ENCODE peak calls at places on chromosomes 3 and 15, in five cellular contexts. One of them, this sample, is unnamed.

GRCh38 chr3:177224406-177224805 is 27.1 kb upstream of the TBL1XR1 start:
- DNase-seq in activated T-cell treated with anti-CD3 and anti-CD28 coated beads, Interleukin-2, amount 50 U/mL, for 72 hours: no peak
- DNase-seq in fibroblast of lung: no peak
- DNase-seq in IMR-90: no peak
- DNase-seq in type B pancreatic cell: no peak
- DNase-seq in this sample: no peak

GRCh38 chr3:4495294-4496110 is 2.4 kb downstream of the ITPR1 start:
- DNase-seq in activated T-cell treated with anti-CD3 and anti-CD28 coated beads, Interleukin-2, amount 50 U/mL, for 72 hours: no peak
- DNase-seq in type B pancreatic cell: no peak
- DNase-seq in fibroblast of lung: peak; percentile 50
- DNase-seq in IMR-90: no peak
- DNase-seq in this sample: no peak

GRCh38 chr3:168044049-168044448 is 51.7 kb downstream of the GOLIM4 start:
- DNase-seq in IMR-90: no peak
- DNase-seq in activated T-cell treated with anti-CD3 and anti-CD28 coated beads, Interleukin-2, amount 50 U/mL, for 72 hours: no peak
- DNase-seq in type B pancreatic cell: no peak
- DNase-seq in fibroblast of lung: no peak
- DNase-seq in this sample: no peak

GRCh38 chr3:120623719-120624093 is 27.6 kb downstream of the NDUFB4 start:
- DNase-seq in fibroblast of lung: no peak
- DNase-seq in type B pancreatic cell: no peak
- DNase-seq in IMR-90: no peak
- DNase-seq in activated T-cell treated with anti-CD3 and anti-CD28 coated beads, Interleukin-2, amount 50 U/mL, for 72 hours: no peak
- DNase-seq in this sample: no peak

GRCh38 chr3:182861345-182861744 is 68.0 kb downstream of the ATP11B start:
- DNase-seq in IMR-90: peak; percentile 23
- DNase-seq in activated T-cell treated with anti-CD3 and anti-CD28 coated beads, Interleukin-2, amount 50 U/mL, for 72 hours: no peak
- DNase-seq in fibroblast of lung: no peak
- DNase-seq in type B pancreatic cell: no peak
- DNase-seq in this sample: no peak

GRCh38 chr3:113626513-113627371 is 69.7 kb downstream of the USF3 start:
- DNase-seq in type B pancreatic cell: no peak
- DNase-seq in fibroblast of lung: peak; percentile 74
- DNase-seq in activated T-cell treated with anti-CD3 and anti-CD28 coated beads, Interleukin-2, amount 50 U/mL, for 72 hours: peak; percentile 17
- DNase-seq in IMR-90: peak; percentile 58
- DNase-seq in this sample: peak; percentile 42

GRCh38 chr3:30665539-30665938 is 59.1 kb downstream of the TGFBR2 start:
- DNase-seq in type B pancreatic cell: no peak
- DNase-seq in IMR-90: no peak
- DNase-seq in activated T-cell treated with anti-CD3 and anti-CD28 coated beads, Interleukin-2, amount 50 U/mL, for 72 hours: no peak
- DNase-seq in fibroblast of lung: no peak
- DNase-seq in this sample: no peak

GRCh38 chr15:53752406-53752805 is 7.1 kb downstream of the WDR72 start:
- DNase-seq in fibroblast of lung: no peak
- DNase-seq in activated T-cell treated with anti-CD3 and anti-CD28 coated beads, Interleukin-2, amount 50 U/mL, for 72 hours: no peak
- DNase-seq in type B pancreatic cell: no peak
- DNase-seq in IMR-90: no peak
- DNase-seq in this sample: no peak

GRCh38 chr3:18828637-18829036 is 319.7 kb upstream of the KCNH8 start:
- DNase-seq in activated T-cell treated with anti-CD3 and anti-CD28 coated beads, Interleukin-2, amount 50 U/mL, for 72 hours: no peak
- DNase-seq in IMR-90: no peak
- DNase-seq in type B pancreatic cell: no peak
- DNase-seq in fibroblast of lung: no peak
- DNase-seq in this sample: no peak

GRCh38 chr15:100090411-100090810 is 251.4 kb downstream of the ADAMTS17 start:
- DNase-seq in fibroblast of lung: no peak
- DNase-seq in activated T-cell treated with anti-CD3 and anti-CD28 coated beads, Interleukin-2, amount 50 U/mL, for 72 hours: no peak
- DNase-seq in type B pancreatic cell: no peak
- DNase-seq in IMR-90: no peak
- DNase-seq in this sample: no peak

GRCh38 chr3:109364088-109364487 is 26.7 kb upstream of the DPPA4 start:
- DNase-seq in IMR-90: no peak
- DNase-seq in type B pancreatic cell: no peak
- DNase-seq in fibroblast of lung: no peak
- DNase-seq in activated T-cell treated with anti-CD3 and anti-CD28 coated beads, Interleukin-2, amount 50 U/mL, for 72 hours: no peak
- DNase-seq in this sample: no peak

GRCh38 chr3:38534180-38534579 is 38.0 kb downstream of the EXOG start:
- DNase-seq in IMR-90: no peak
- DNase-seq in activated T-cell treated with anti-CD3 and anti-CD28 coated beads, Interleukin-2, amount 50 U/mL, for 72 hours: no peak
- DNase-seq in fibroblast of lung: no peak
- DNase-seq in type B pancreatic cell: no peak
- DNase-seq in this sample: no peak

GRCh38 chr15:54277834-54278233 is 299.6 kb downstream of the UNC13C start:
- DNase-seq in activated T-cell treated with anti-CD3 and anti-CD28 coated beads, Interleukin-2, amount 50 U/mL, for 72 hours: no peak
- DNase-seq in type B pancreatic cell: no peak
- DNase-seq in fibroblast of lung: no peak
- DNase-seq in IMR-90: no peak
- DNase-seq in this sample: no peak

GRCh38 chr3:11077466-11077865 is 76.8 kb upstream of the HRH1 start:
- DNase-seq in fibroblast of lung: peak; percentile 61
- DNase-seq in activated T-cell treated with anti-CD3 and anti-CD28 coated beads, Interleukin-2, amount 50 U/mL, for 72 hours: no peak
- DNase-seq in IMR-90: peak; percentile 75
- DNase-seq in type B pancreatic cell: no peak
- DNase-seq in this sample: no peak

GRCh38 chr15:98524838-98525540 is 123.3 kb upstream of the IGF1R start:
- DNase-seq in type B pancreatic cell: no peak
- DNase-seq in fibroblast of lung: no peak
- DNase-seq in IMR-90: no peak
- DNase-seq in activated T-cell treated with anti-CD3 and anti-CD28 coated beads, Interleukin-2, amount 50 U/mL, for 72 hours: no peak
- DNase-seq in this sample: no peak

GRCh38 chr15:33292718-33293307 is 18.0 kb upstream of the RYR3 start:
- DNase-seq in activated T-cell treated with anti-CD3 and anti-CD28 coated beads, Interleukin-2, amount 50 U/mL, for 72 hours: peak; percentile 54
- DNase-seq in fibroblast of lung: peak; percentile 65
- DNase-seq in IMR-90: peak; percentile 53
- DNase-seq in type B pancreatic cell: no peak
- DNase-seq in this sample: peak; percentile 58

GRCh38 chr15:90143176-90143655 is 40.9 kb upstream of the IDH2 start:
- DNase-seq in type B pancreatic cell: peak; percentile 82
- DNase-seq in fibroblast of lung: peak; percentile 66
- DNase-seq in activated T-cell treated with anti-CD3 and anti-CD28 coated beads, Interleukin-2, amount 50 U/mL, for 72 hours: peak; percentile 85
- DNase-seq in IMR-90: peak; percentile 33
- DNase-seq in this sample: peak; percentile 34

GRCh38 chr3:74267583-74268184 is 346.8 kb downstream of the CNTN3 start:
- DNase-seq in activated T-cell treated with anti-CD3 and anti-CD28 coated beads, Interleukin-2, amount 50 U/mL, for 72 hours: peak; percentile 1
- DNase-seq in IMR-90: peak; percentile 63
- DNase-seq in type B pancreatic cell: no peak
- DNase-seq in fibroblast of lung: peak; percentile 81
- DNase-seq in this sample: peak; percentile 3

GRCh38 chr15:60074181-60074885 is 70.2 kb downstream of the FOXB1 start:
- DNase-seq in fibroblast of lung: no peak
- DNase-seq in type B pancreatic cell: no peak
- DNase-seq in IMR-90: peak; percentile 18
- DNase-seq in activated T-cell treated with anti-CD3 and anti-CD28 coated beads, Interleukin-2, amount 50 U/mL, for 72 hours: peak; percentile 6
- DNase-seq in this sample: no peak

GRCh38 chr3:139121513-139122220 is 77.0 kb upstream of the PRR23C start:
- DNase-seq in activated T-cell treated with anti-CD3 and anti-CD28 coated beads, Interleukin-2, amount 50 U/mL, for 72 hours: no peak
- DNase-seq in fibroblast of lung: peak; percentile 63
- DNase-seq in IMR-90: peak; percentile 73
- DNase-seq in type B pancreatic cell: no peak
- DNase-seq in this sample: no peak

GRCh38 chr3:24608701-24609387 is 114.2 kb upstream of the THRB start:
- DNase-seq in activated T-cell treated with anti-CD3 and anti-CD28 coated beads, Interleukin-2, amount 50 U/mL, for 72 hours: no peak
- DNase-seq in IMR-90: no peak
- DNase-seq in type B pancreatic cell: no peak
- DNase-seq in fibroblast of lung: no peak
- DNase-seq in this sample: no peak

GRCh38 chr15:89665449-89666146 is 10.3 kb upstream of the KIF7 start:
- DNase-seq in IMR-90: peak; percentile 59
- DNase-seq in fibroblast of lung: peak; percentile 65
- DNase-seq in activated T-cell treated with anti-CD3 and anti-CD28 coated beads, Interleukin-2, amount 50 U/mL, for 72 hours: peak; percentile 41
- DNase-seq in type B pancreatic cell: no peak
- DNase-seq in this sample: no peak

GRCh38 chr3:190696777-190697501 is 165.6 kb downstream of the GMNC start:
- DNase-seq in fibroblast of lung: peak; percentile 63
- DNase-seq in IMR-90: peak; percentile 40
- DNase-seq in activated T-cell treated with anti-CD3 and anti-CD28 coated beads, Interleukin-2, amount 50 U/mL, for 72 hours: no peak
- DNase-seq in type B pancreatic cell: no peak
- DNase-seq in this sample: no peak

GRCh38 chr3:14392803-14393319 is 9.5 kb upstream of the SLC6A6 start:
- DNase-seq in fibroblast of lung: no peak
- DNase-seq in activated T-cell treated with anti-CD3 and anti-CD28 coated beads, Interleukin-2, amount 50 U/mL, for 72 hours: no peak
- DNase-seq in type B pancreatic cell: no peak
- DNase-seq in IMR-90: no peak
- DNase-seq in this sample: no peak

GRCh38 chr3:149042766-149043386 is 43.5 kb downstream of the HLTF start:
- DNase-seq in type B pancreatic cell: no peak
- DNase-seq in fibroblast of lung: peak; percentile 66
- DNase-seq in IMR-90: peak; percentile 72
- DNase-seq in activated T-cell treated with anti-CD3 and anti-CD28 coated beads, Interleukin-2, amount 50 U/mL, for 72 hours: no peak
- DNase-seq in this sample: no peak

GRCh38 chr3:114551770-114552526 is 258.1 kb downstream of the TIGIT start:
- DNase-seq in type B pancreatic cell: no peak
- DNase-seq in activated T-cell treated with anti-CD3 and anti-CD28 coated beads, Interleukin-2, amount 50 U/mL, for 72 hours: no peak
- DNase-seq in fibroblast of lung: peak; percentile 52
- DNase-seq in IMR-90: peak; percentile 84
- DNase-seq in this sample: no peak

This sample was measured in NCI-H2029.